ENCODE peak calls at places on chromosome 16, in eight cellular contexts. A, T, N, E, K, F, M and V are unnamed samples.

GRCh38 chr16:73034374-73034773 is 13.6 kb downstream of the ZFHX3 start:
- DNase-seq in A (no peak), T (no peak), N (no peak), E (no peak), K (no peak), F (no peak), M (no peak), V (no peak)

GRCh38 chr16:30121741-30122620 is 1.0 kb downstream of the MAPK3 start:
- DNase-seq in A (peak), T (no peak), N (no peak), E (no peak), K (no peak), F (peak), M (no peak), V (no peak)

GRCh38 chr16:13919330-13919682 is 648 bp upstream of the ERCC4 start:
- DNase-seq in A (no peak), T (peak), N (peak), E (no peak), K (peak), F (no peak), M (no peak), V (peak)

GRCh38 chr16:75372236-75372856 is 61.0 kb downstream of the CFDP1 start:
- DNase-seq in A (no peak), T (no peak), N (no peak), E (no peak), K (no peak), F (no peak), M (no peak), V (no peak)

GRCh38 chr16:57069053-57069452 is 23.3 kb upstream of the CPNE2 start:
- DNase-seq in A (no peak), T (no peak), N (no peak), E (no peak), K (no peak), F (no peak), M (no peak), V (no peak)

GRCh38 chr16:79847569-79847968 is 247.0 kb upstream of the MAF start:
- DNase-seq in A (no peak), T (no peak), N (no peak), E (no peak), K (no peak), F (no peak), M (no peak), V (no peak)

GRCh38 chr16:80707686-80708085 is 96.7 kb downstream of the CDYL2 start:
- DNase-seq in A (no peak), T (no peak), N (no peak), E (no peak), K (peak), F (no peak), M (no peak), V (no peak)

GRCh38 chr16:69848635-69849545 is 86.8 kb downstream of the WWP2 start:
- DNase-seq in A (peak), T (peak), N (no peak), E (no peak), K (no peak), F (peak), M (no peak), V (peak)

GRCh38 chr16:50273888-50274770 is 7.8 kb downstream of the ADCY7 start:
- DNase-seq in A (no peak), T (no peak), N (peak), E (no peak), K (no peak), F (peak), M (no peak), V (no peak)

GRCh38 chr16:46737621-46738214 is 10.4 kb downstream of the MYLK3 start:
- DNase-seq in A (no peak), T (no peak), N (no peak), E (no peak), K (no peak), F (no peak), M (no peak), V (no peak)